ENCODE peak calls at places on chromosome 2, in five cellular contexts. C is amygdala; I is RPMI8226; E is mucosa of descending colon; F is activated naive CD4-positive, alpha-beta T cell. A is an unnamed sample.

GRCh38 chr2:24886640-24887324 is 33.3 kb downstream of the ADCY3 start:
- DNase-seq in C (no peak), I (no peak), E (no peak), F (no peak), A (no peak)

GRCh38 chr2:179711375-179711774 is 150.0 kb downstream of the ZNF385B start:
- DNase-seq in C (no peak), I (no peak), E (no peak), F (no peak), A (no peak)

GRCh38 chr2:72007402-72007801 is 140.3 kb downstream of the CYP26B1 start:
- DNase-seq in C (no peak), I (no peak), E (no peak), F (no peak), A (no peak)

GRCh38 chr2:200640171-200640570 is 54.4 kb downstream of the AOX1 start:
- DNase-seq in C (no peak), I (no peak), E (no peak), F (no peak), A (no peak)

GRCh38 chr2:182066439-182067061 is 80.9 kb downstream of the PPP1R1C start:
- DNase-seq in C (no peak), I (no peak), E (no peak), F (no peak), A (no peak)

GRCh38 chr2:196160101-196160500 is 11.3 kb downstream of the STK17B start:
- DNase-seq in C (no peak), I (peak; percentile 91), E (no peak), F (no peak), A (no peak)

GRCh38 chr2:236769981-236770671 is 200.5 kb downstream of the ACKR3 start:
- DNase-seq in C (no peak), I (no peak), E (no peak), F (no peak), A (no peak)

GRCh38 chr2:112884869-112885502 is 26.0 kb upstream of the IL37 start:
- DNase-seq in C (no peak), I (peak; percentile 41), E (peak; percentile 57), F (peak; percentile 54), A (peak; percentile 61)

GRCh38 chr2:215527738-215528137 is 91.9 kb upstream of the FN1 start:
- DNase-seq in C (no peak), I (no peak), E (no peak), F (no peak), A (no peak)

GRCh38 chr2:68726608-68727367 is 7.8 kb upstream of the ARHGAP25 start:
- DNase-seq in C (no peak), I (peak; percentile 84), E (peak; percentile 76), F (peak; percentile 48), A (no peak)

GRCh38 chr2:46645681-46646162 is 166.4 kb downstream of the TMEM247 start:
- DNase-seq in C (no peak), I (peak; percentile 66), E (no peak), F (no peak), A (no peak)

GRCh38 chr2:100256416-100256815 is 65.9 kb downstream of the LONRF2 start:
- DNase-seq in C (no peak), I (no peak), E (no peak), F (no peak), A (no peak)

GRCh38 chr2:47277987-47278386 is 122.9 kb upstream of the STPG4 start:
- DNase-seq in C (no peak), I (no peak), E (no peak), F (no peak), A (no peak)

GRCh38 chr2:123961576-123961975 is 63.5 kb upstream of the CNTNAP5 start:
- DNase-seq in C (no peak), I (no peak), E (no peak), F (no peak), A (no peak)

GRCh38 chr2:104938226-104938941 is 84.5 kb downstream of the POU3F3 start:
- DNase-seq in C (no peak), I (no peak), E (no peak), F (no peak), A (peak; percentile 35)

GRCh38 chr2:10889741-10890215 is 22.0 kb upstream of the KCNF1 start:
- DNase-seq in C (no peak), I (peak; percentile 85), E (no peak), F (no peak), A (no peak)

A was measured in Peyer's patch.